ENCODE peak calls at places on chromosome 22, in five cellular contexts. D is H7; S is stimulated activated CD4-positive, alpha-beta T cell treated with anti-CD3 and anti-CD28 coated beads, TNF-alpha, amount 100 ng/mL, for 1 hour; Q is stimulated activated CD8-positive, alpha-beta memory T cell treated with anti-CD3 and anti-CD28 coated beads, Interleukin-15, amount 100 ng/mL, for 48 hours; G is activated CD8-positive, alpha-beta memory T cell treated with anti-CD3 and anti-CD28 coated beads for 4 hours. K is an unnamed sample.

GRCh38 chr22:35987487-35987886 is 41.1 kb downstream of the RBFOX2 start:
- DNase-seq in D (no peak), S (no peak), Q (no peak), G (no peak), K (no peak)

GRCh38 chr22:27842236-27842993 is 40.9 kb upstream of the MN1 start:
- DNase-seq in D (no peak), S (no peak), Q (no peak), G (no peak), K (no peak)

GRCh38 chr22:41302016-41302767 is 867 bp downstream of the ZC3H7B start:
- DNase-seq in D (peak), S (no peak), Q (no peak), G (no peak), K (peak)

GRCh38 chr22:47291565-47292495 is 529.4 kb downstream of the TBC1D22A start:
- DNase-seq in D (no peak), S (no peak), Q (no peak), G (no peak), K (no peak)

GRCh38 chr22:36274547-36274946 is 21.6 kb downstream of the APOL1 start:
- DNase-seq in D (no peak), S (no peak), Q (no peak), G (no peak), K (no peak)

GRCh38 chr22:22565991-22566390 is 6.9 kb upstream of the PRAME start:
- DNase-seq in D (no peak), S (no peak), Q (no peak), G (no peak), K (no peak)

GRCh38 chr22:39530692-39531331 is 1.7 kb downstream of the RPS19BP1 start:
- DNase-seq in D (peak), S (no peak), Q (no peak), G (no peak), K (peak)

GRCh38 chr22:46547883-46548244 is 10.4 kb upstream of the CELSR1 start:
- DNase-seq in D (no peak), S (no peak), Q (no peak), G (no peak), K (no peak)

GRCh38 chr22:42906605-42907338 is 49.7 kb upstream of the ARFGAP3 start:
- DNase-seq in D (no peak), S (no peak), Q (no peak), G (no peak), K (no peak)

GRCh38 chr22:29202231-29203192 is 3.2 kb upstream of the EMID1 start:
- DNase-seq in D (peak), S (peak), Q (peak), G (peak), K (peak)

GRCh38 chr22:37279469-37279868 is 2.8 kb upstream of the CYTH4 start:
- DNase-seq in D (no peak), S (no peak), Q (no peak), G (no peak), K (no peak)